ENCODE peak calls at places on chromosomes 5 and 9, in seven cellular contexts. Y is left ventricle myocardium inferior; I is psoas muscle; H is CD8-positive, alpha-beta T cell; C is fibroblast of lung; L is hepatocyte; W is endothelial cell of umbilical vein. Z is an unnamed sample. For H3K4me1, the result is how much of the 10 kb centered on the place peaks cover.

GRCh38 chr9:134363450-134363849 is 37.2 kb downstream of the RXRA start:
- DNase-seq in Y (no peak), I (no peak), H (no peak), C (no peak), L (no peak), W (no peak), Z (no peak)

GRCh38 chr5:167839065-167839464 is 452.4 kb upstream of the WWC1 start:
- DNase-seq in Y (no peak), I (no peak), H (no peak), C (no peak), L (no peak), W (no peak), Z (no peak)

GRCh38 chr5:125137535-125137934 is 391.1 kb upstream of the ZNF608 start:
- DNase-seq in Y (no peak), I (no peak), H (no peak), C (peak), L (no peak), W (no peak), Z (no peak)

GRCh38 chr5:139867109-139867508 is 71.5 kb downstream of the PSD2 start:
- DNase-seq in Y (no peak), I (peak), H (no peak), C (no peak), L (no peak), W (no peak), Z (no peak)

GRCh38 chr5:96572864-96573512 is 89.2 kb upstream of the CAST start:
- DNase-seq in Y (no peak), I (no peak), H (no peak), C (peak), L (no peak), W (peak), Z (peak)

GRCh38 chr9:75147638-75148037 is 59.3 kb downstream of the OSTF1 start:
- DNase-seq in Y (no peak), I (no peak), H (no peak), C (peak), L (no peak), W (peak), Z (no peak)

GRCh38 chr5:65041296-65042158 is 272.8 kb downstream of the CWC27 start:
- DNase-seq in Y (no peak), I (no peak), H (no peak), C (peak), L (no peak), W (peak), Z (peak)

GRCh38 chr5:141598389-141599360 is 20.1 kb downstream of the DIAPH1 start:
- DNase-seq in Y (no peak), I (no peak), H (no peak), C (peak), L (no peak), W (no peak), Z (peak)

GRCh38 chr9:97041898-97042297 is 3.0 kb upstream of the CTSV start:
- DNase-seq in Y (no peak), I (no peak), H (no peak), C (no peak), L (peak), W (no peak), Z (no peak)

DNA sequence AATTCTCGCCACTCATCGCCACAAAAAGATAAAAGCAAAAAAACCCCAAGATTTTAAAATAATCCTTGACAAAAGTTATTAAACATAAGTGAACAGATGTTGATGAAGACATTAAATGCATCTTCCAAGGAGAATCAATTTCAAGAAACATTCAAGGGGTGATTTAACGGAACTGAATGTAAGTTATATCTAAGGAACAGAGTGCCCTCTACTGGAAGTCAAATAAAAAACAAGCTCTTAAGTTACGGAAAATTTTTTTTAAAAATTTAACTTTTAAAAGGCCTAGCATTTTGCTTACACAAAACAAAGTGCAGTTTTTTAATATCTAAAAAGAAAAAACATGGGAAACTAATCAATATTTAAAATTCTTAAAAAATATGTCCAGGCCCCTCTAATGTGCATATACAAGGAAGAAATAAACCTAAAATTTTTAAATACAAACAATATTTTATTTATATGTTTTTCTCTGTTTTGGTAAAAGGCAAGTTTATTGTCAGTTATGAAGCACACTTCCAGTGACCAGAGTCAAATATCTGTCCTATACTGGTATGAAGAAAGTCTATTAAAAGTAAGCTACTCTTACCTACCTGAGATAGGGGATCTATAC is 28.0 kb downstream of the TEX10 start:
- DNase-seq in Y (no peak), I (no peak), H (no peak), C (peak), L (peak), W (peak), Z (no peak)
- TF ChIP-seq CTCF in Y (peak), I (peak), H (peak), C (peak), L (peak), W (no peak), Z (peak)

GRCh38 chr5:157269165-157269671 is 3.3 kb downstream of the CYFIP2 start:
- DNase-seq in Y (no peak), I (no peak), H (no peak), C (peak), L (no peak), W (no peak), Z (no peak)
- H3K4me1 ChIP-seq in Y (half or more), I (under half), H (half or more), C (under half), L (under half), W (under half), Z (under half)

GRCh38 chr9:76996700-76997099 is 22.8 kb upstream of the FOXB2 start:
- DNase-seq in Y (peak), I (peak), H (no peak), C (peak), L (peak), W (no peak), Z (peak)
- TF ChIP-seq CTCF in Y (peak), I (peak), H (no peak), C (peak), L (peak), W (peak), Z (peak)

DNA sequence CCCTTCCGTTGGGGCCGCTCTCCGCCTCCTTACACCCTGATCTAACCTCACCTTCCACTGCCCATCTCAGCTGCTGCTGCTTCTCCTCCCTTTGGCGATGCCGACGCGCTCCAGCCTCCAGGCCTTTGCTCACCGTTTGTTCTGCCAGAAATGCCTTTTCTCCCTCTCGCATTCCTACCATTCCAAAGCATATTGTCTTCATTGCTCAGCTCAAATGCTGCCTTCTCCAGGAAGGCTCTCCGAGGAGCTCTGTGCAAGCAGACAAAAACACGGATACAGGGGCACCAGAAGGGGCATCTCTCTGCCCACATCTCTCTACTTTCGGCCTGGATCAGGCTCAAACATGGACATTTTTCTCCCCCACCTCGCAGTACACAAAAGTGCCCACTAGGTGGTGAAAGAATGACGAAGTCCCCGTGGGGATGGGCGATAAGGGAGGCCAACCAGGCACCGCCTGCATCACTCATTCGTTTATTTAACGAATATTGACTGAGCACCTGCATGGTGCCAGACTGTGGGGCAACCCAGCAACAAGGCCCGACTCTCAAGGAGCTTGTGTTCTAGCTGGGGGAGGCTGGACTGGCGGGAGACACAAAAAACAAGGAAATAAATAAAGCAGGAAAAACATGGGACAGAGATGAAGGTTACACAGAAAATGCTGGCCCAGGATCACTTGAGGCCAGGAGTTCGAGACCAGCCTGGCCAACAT is 7.3 kb upstream of the GRHPR start:
- DNase-seq in Y (peak), I (peak), H (peak), C (peak), L (peak), W (peak), Z (peak)
- H3K4me1 ChIP-seq in Y (under half), I (under half), H (under half), C (under half), L (under half), W (under half), Z (under half)

DNA sequence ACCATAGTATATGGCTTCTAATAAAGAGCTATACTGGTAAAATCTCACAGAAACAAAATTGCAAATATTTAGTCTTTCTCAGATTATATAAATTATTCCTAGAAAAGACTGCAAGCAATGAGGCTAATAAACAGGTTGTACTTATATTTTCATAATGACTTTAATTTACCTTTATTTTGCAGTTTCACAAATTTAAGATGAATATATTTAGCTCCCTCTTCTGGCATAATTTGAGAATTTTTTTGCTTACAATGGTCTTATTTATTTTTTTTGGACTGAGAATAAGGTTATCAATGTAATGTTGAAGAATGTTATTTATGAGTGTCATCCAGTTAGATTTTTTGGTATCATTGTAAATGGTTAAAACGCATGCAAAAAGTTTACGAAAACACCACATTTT is 56.7 kb downstream of the PIK3R1 start:
- DNase-seq in Y (no peak), I (no peak), H (no peak), C (no peak), L (no peak), W (peak), Z (no peak)
- TF ChIP-seq CTCF in Y (peak), I (peak), H (peak), C (no peak), L (peak), W (peak), Z (peak)

GRCh38 chr5:178486305-178486704 is 103.9 kb downstream of the COL23A1 start:
- DNase-seq in Y (no peak), I (no peak), H (no peak), C (no peak), L (no peak), W (no peak), Z (no peak)
- H3K4me1 ChIP-seq in Y (under half), I (under half), H (under half), C (under half), L (under half), W (under half), Z (under half)

Z was measured in osteoblast.